ENCODE peak calls at places on chromosomes 12 and 14, in ten cellular contexts. One of them, this sample, is unnamed.

GRCh38 chr14:52112336-52113018 is 43.6 kb upstream of the NID2 start:
- DNase-seq in GM06990: no peak
- DNase-seq in astrocyte: peak; percentile 62
- DNase-seq in dorsolateral prefrontal cortex: no peak
- DNase-seq in Calu3: no peak
- DNase-seq in HepG2: no peak
- DNase-seq in progenitor cell of endocrine pancreas: no peak
- DNase-seq in CD4-positive, alpha-beta T cell: no peak
- DNase-seq in GM10248: no peak
- DNase-seq in prostate gland: no peak
- DNase-seq in this sample: no peak

GRCh38 chr12:102468261-102468940 is 12.0 kb downstream of the IGF1 start:
- DNase-seq in progenitor cell of endocrine pancreas: no peak
- DNase-seq in CD4-positive, alpha-beta T cell: no peak
- DNase-seq in GM06990: no peak
- DNase-seq in Calu3: no peak
- DNase-seq in GM10248: no peak
- DNase-seq in HepG2: no peak
- DNase-seq in dorsolateral prefrontal cortex: no peak
- DNase-seq in astrocyte: peak; percentile 31
- DNase-seq in prostate gland: no peak
- DNase-seq in this sample: no peak

GRCh38 chr14:86086962-86087361 is 557.0 kb downstream of the FLRT2 start:
- DNase-seq in prostate gland: no peak
- DNase-seq in dorsolateral prefrontal cortex: no peak
- DNase-seq in HepG2: no peak
- DNase-seq in Calu3: no peak
- DNase-seq in GM10248: no peak
- DNase-seq in GM06990: no peak
- DNase-seq in CD4-positive, alpha-beta T cell: no peak
- DNase-seq in astrocyte: no peak
- DNase-seq in progenitor cell of endocrine pancreas: no peak
- DNase-seq in this sample: no peak

GRCh38 chr12:113552760-113553159 is 81.1 kb upstream of the LHX5 start:
- DNase-seq in GM10248: no peak
- DNase-seq in astrocyte: no peak
- DNase-seq in GM06990: no peak
- DNase-seq in progenitor cell of endocrine pancreas: no peak
- DNase-seq in HepG2: no peak
- DNase-seq in CD4-positive, alpha-beta T cell: no peak
- DNase-seq in prostate gland: no peak
- DNase-seq in Calu3: no peak
- DNase-seq in dorsolateral prefrontal cortex: no peak
- DNase-seq in this sample: no peak

GRCh38 chr12:52501490-52501889 is 8.4 kb upstream of the KRT6A start:
- DNase-seq in CD4-positive, alpha-beta T cell: no peak
- DNase-seq in prostate gland: no peak
- DNase-seq in progenitor cell of endocrine pancreas: no peak
- DNase-seq in GM10248: no peak
- DNase-seq in astrocyte: no peak
- DNase-seq in GM06990: no peak
- DNase-seq in HepG2: no peak
- DNase-seq in dorsolateral prefrontal cortex: no peak
- DNase-seq in Calu3: no peak
- DNase-seq in this sample: no peak

GRCh38 chr12:20549115-20549719 is 145.9 kb upstream of the SLCO1C1 start:
- DNase-seq in dorsolateral prefrontal cortex: no peak
- DNase-seq in astrocyte: no peak
- DNase-seq in GM10248: no peak
- DNase-seq in progenitor cell of endocrine pancreas: no peak
- DNase-seq in GM06990: no peak
- DNase-seq in CD4-positive, alpha-beta T cell: no peak
- DNase-seq in prostate gland: no peak
- DNase-seq in HepG2: peak; percentile 4
- DNase-seq in Calu3: peak; percentile 31
- DNase-seq in this sample: no peak

GRCh38 chr12:74365178-74365964 is 172.3 kb upstream of the ATXN7L3B start:
- DNase-seq in GM10248: peak; percentile 5
- DNase-seq in prostate gland: no peak
- DNase-seq in HepG2: peak; percentile 21
- DNase-seq in CD4-positive, alpha-beta T cell: no peak
- DNase-seq in dorsolateral prefrontal cortex: no peak
- DNase-seq in GM06990: no peak
- DNase-seq in progenitor cell of endocrine pancreas: no peak
- DNase-seq in Calu3: peak; percentile 50
- DNase-seq in astrocyte: peak; percentile 28
- DNase-seq in this sample: peak; percentile 33

GRCh38 chr14:101467181-101467926 is 93.9 kb upstream of the DIO3 start:
- DNase-seq in HepG2: no peak
- DNase-seq in CD4-positive, alpha-beta T cell: peak; percentile 17
- DNase-seq in GM06990: no peak
- DNase-seq in prostate gland: no peak
- DNase-seq in Calu3: no peak
- DNase-seq in dorsolateral prefrontal cortex: no peak
- DNase-seq in astrocyte: no peak
- DNase-seq in progenitor cell of endocrine pancreas: no peak
- DNase-seq in GM10248: no peak
- DNase-seq in this sample: no peak

GRCh38 chr12:122874081-122874480 is 21.8 kb downstream of the VPS37B start:
- DNase-seq in dorsolateral prefrontal cortex: no peak
- DNase-seq in astrocyte: no peak
- DNase-seq in GM06990: no peak
- DNase-seq in progenitor cell of endocrine pancreas: no peak
- DNase-seq in prostate gland: no peak
- DNase-seq in GM10248: no peak
- DNase-seq in Calu3: no peak
- DNase-seq in CD4-positive, alpha-beta T cell: peak; percentile 57
- DNase-seq in HepG2: no peak
- DNase-seq in this sample: no peak

GRCh38 chr14:105314287-105315185 is at the start of gene PACS2:
- DNase-seq in prostate gland: peak; percentile 60
- DNase-seq in GM10248: peak; percentile 98
- DNase-seq in progenitor cell of endocrine pancreas: peak; percentile 70
- DNase-seq in astrocyte: peak; percentile 61
- DNase-seq in dorsolateral prefrontal cortex: peak; percentile 47
- DNase-seq in CD4-positive, alpha-beta T cell: peak; percentile 79
- DNase-seq in HepG2: peak; percentile 46
- DNase-seq in GM06990: peak; percentile 90
- DNase-seq in Calu3: peak; percentile 83
- DNase-seq in this sample: no peak

GRCh38 chr12:12717586-12718381 is 616 bp downstream of the CDKN1B start:
- DNase-seq in GM10248: no peak
- DNase-seq in astrocyte: no peak
- DNase-seq in CD4-positive, alpha-beta T cell: peak; percentile 47
- DNase-seq in dorsolateral prefrontal cortex: no peak
- DNase-seq in HepG2: no peak
- DNase-seq in prostate gland: no peak
- DNase-seq in GM06990: peak; percentile 48
- DNase-seq in progenitor cell of endocrine pancreas: peak; percentile 46
- DNase-seq in Calu3: no peak
- DNase-seq in this sample: no peak

GRCh38 chr12:30725739-30726138 is 29.0 kb downstream of the CAPRIN2 start:
- DNase-seq in GM06990: no peak
- DNase-seq in dorsolateral prefrontal cortex: no peak
- DNase-seq in Calu3: peak; percentile 3
- DNase-seq in HepG2: no peak
- DNase-seq in CD4-positive, alpha-beta T cell: no peak
- DNase-seq in astrocyte: peak; percentile 86
- DNase-seq in GM10248: no peak
- DNase-seq in prostate gland: no peak
- DNase-seq in progenitor cell of endocrine pancreas: no peak
- DNase-seq in this sample: no peak

GRCh38 chr12:79925492-79925891 is 9.4 kb downstream of the PPP1R12A start:
- DNase-seq in progenitor cell of endocrine pancreas: no peak
- DNase-seq in Calu3: no peak
- DNase-seq in GM06990: no peak
- DNase-seq in GM10248: no peak
- DNase-seq in HepG2: no peak
- DNase-seq in dorsolateral prefrontal cortex: no peak
- DNase-seq in astrocyte: no peak
- DNase-seq in CD4-positive, alpha-beta T cell: no peak
- DNase-seq in prostate gland: no peak
- DNase-seq in this sample: no peak

GRCh38 chr12:79929065-79929464 is 5.8 kb downstream of the PPP1R12A start:
- DNase-seq in prostate gland: no peak
- DNase-seq in astrocyte: no peak
- DNase-seq in dorsolateral prefrontal cortex: no peak
- DNase-seq in HepG2: no peak
- DNase-seq in progenitor cell of endocrine pancreas: no peak
- DNase-seq in GM10248: no peak
- DNase-seq in CD4-positive, alpha-beta T cell: no peak
- DNase-seq in GM06990: no peak
- DNase-seq in Calu3: no peak
- DNase-seq in this sample: no peak

GRCh38 chr12:79921786-79922185 is 13.1 kb downstream of the PPP1R12A start:
- DNase-seq in progenitor cell of endocrine pancreas: no peak
- DNase-seq in astrocyte: no peak
- DNase-seq in prostate gland: no peak
- DNase-seq in HepG2: no peak
- DNase-seq in CD4-positive, alpha-beta T cell: no peak
- DNase-seq in Calu3: no peak
- DNase-seq in dorsolateral prefrontal cortex: no peak
- DNase-seq in GM06990: no peak
- DNase-seq in GM10248: no peak
- DNase-seq in this sample: no peak

GRCh38 chr12:79927772-79928474 is 7.0 kb downstream of the PPP1R12A start:
- DNase-seq in prostate gland: no peak
- DNase-seq in Calu3: no peak
- DNase-seq in progenitor cell of endocrine pancreas: no peak
- DNase-seq in dorsolateral prefrontal cortex: no peak
- DNase-seq in CD4-positive, alpha-beta T cell: no peak
- DNase-seq in GM06990: peak; percentile 19
- DNase-seq in astrocyte: peak; percentile 57
- DNase-seq in GM10248: peak; percentile 34
- DNase-seq in HepG2: no peak
- DNase-seq in this sample: no peak

DNA sequence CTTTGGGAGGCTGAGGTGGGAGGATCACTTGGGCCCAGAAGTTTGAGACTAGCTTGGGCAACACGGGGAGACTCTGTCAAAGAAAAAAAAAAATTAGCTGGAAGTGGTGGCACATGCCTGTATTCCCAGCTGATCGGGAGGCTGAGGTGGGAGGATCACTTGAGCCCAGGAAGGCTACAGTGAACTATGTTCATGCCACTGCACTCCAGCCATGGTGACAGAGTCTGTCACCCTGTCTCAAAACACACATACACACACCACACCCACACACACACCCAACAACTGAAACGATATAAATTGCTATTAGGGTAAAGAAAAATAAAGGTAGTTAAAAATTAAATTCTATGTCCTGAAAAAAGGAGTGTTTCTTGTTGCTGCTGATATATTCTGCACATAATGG is 7.9 kb downstream of the PPP1R12A start:
- DNase-seq in prostate gland: no peak
- DNase-seq in HepG2: no peak
- DNase-seq in GM10248: no peak
- DNase-seq in CD4-positive, alpha-beta T cell: no peak
- DNase-seq in progenitor cell of endocrine pancreas: no peak
- DNase-seq in astrocyte: no peak
- DNase-seq in Calu3: no peak
- DNase-seq in dorsolateral prefrontal cortex: no peak
- DNase-seq in GM06990: no peak
- DNase-seq in this sample: no peak
- TF ChIP-seq CTCF in prostate gland: no peak
- TF ChIP-seq CTCF in HepG2: no peak
- TF ChIP-seq CTCF in GM10248: no peak
- TF ChIP-seq CTCF in CD4-positive, alpha-beta T cell: no peak
- TF ChIP-seq CTCF in progenitor cell of endocrine pancreas: no peak
- TF ChIP-seq CTCF in astrocyte: no peak
- TF ChIP-seq CTCF in Calu3: no peak
- TF ChIP-seq CTCF in dorsolateral prefrontal cortex: no peak
- TF ChIP-seq CTCF in GM06990: no peak
- TF ChIP-seq CTCF in this sample: no peak

GRCh38 chr14:70086685-70087379 is 101.9 kb downstream of the SLC8A3 start:
- DNase-seq in Calu3: peak; percentile 41
- DNase-seq in prostate gland: peak; percentile 23
- DNase-seq in GM06990: no peak
- DNase-seq in HepG2: peak; percentile 14
- DNase-seq in astrocyte: peak; percentile 12
- DNase-seq in dorsolateral prefrontal cortex: no peak
- DNase-seq in GM10248: peak; percentile 26
- DNase-seq in CD4-positive, alpha-beta T cell: no peak
- DNase-seq in progenitor cell of endocrine pancreas: no peak
- DNase-seq in this sample: peak; percentile 54

GRCh38 chr14:70084226-70084625 is 104.5 kb downstream of the SLC8A3 start:
- DNase-seq in GM10248: no peak
- DNase-seq in CD4-positive, alpha-beta T cell: no peak
- DNase-seq in dorsolateral prefrontal cortex: no peak
- DNase-seq in astrocyte: no peak
- DNase-seq in Calu3: no peak
- DNase-seq in HepG2: no peak
- DNase-seq in progenitor cell of endocrine pancreas: no peak
- DNase-seq in prostate gland: no peak
- DNase-seq in GM06990: no peak
- DNase-seq in this sample: no peak

GRCh38 chr14:70093156-70093555 is 95.6 kb downstream of the SLC8A3 start:
- DNase-seq in prostate gland: no peak
- DNase-seq in dorsolateral prefrontal cortex: no peak
- DNase-seq in progenitor cell of endocrine pancreas: no peak
- DNase-seq in CD4-positive, alpha-beta T cell: no peak
- DNase-seq in GM06990: no peak
- DNase-seq in Calu3: no peak
- DNase-seq in astrocyte: no peak
- DNase-seq in GM10248: no peak
- DNase-seq in HepG2: no peak
- DNase-seq in this sample: no peak

GRCh38 chr14:70087380-70087697 is 101.4 kb downstream of the SLC8A3 start:
- DNase-seq in dorsolateral prefrontal cortex: no peak
- DNase-seq in CD4-positive, alpha-beta T cell: no peak
- DNase-seq in HepG2: no peak
- DNase-seq in GM06990: no peak
- DNase-seq in astrocyte: no peak
- DNase-seq in GM10248: no peak
- DNase-seq in progenitor cell of endocrine pancreas: no peak
- DNase-seq in Calu3: no peak
- DNase-seq in prostate gland: no peak
- DNase-seq in this sample: no peak
- TF ChIP-seq CTCF in dorsolateral prefrontal cortex: no peak
- TF ChIP-seq CTCF in CD4-positive, alpha-beta T cell: no peak
- TF ChIP-seq CTCF in HepG2: no peak
- TF ChIP-seq CTCF in GM06990: no peak
- TF ChIP-seq CTCF in astrocyte: no peak
- TF ChIP-seq CTCF in GM10248: no peak
- TF ChIP-seq CTCF in progenitor cell of endocrine pancreas: no peak
- TF ChIP-seq CTCF in Calu3: no peak
- TF ChIP-seq CTCF in prostate gland: no peak
- TF ChIP-seq CTCF in this sample: no peak

GRCh38 chr14:30709201-30709600 is 87.1 kb downstream of the SCFD1 start:
- DNase-seq in Calu3: no peak
- DNase-seq in dorsolateral prefrontal cortex: no peak
- DNase-seq in GM06990: no peak
- DNase-seq in astrocyte: no peak
- DNase-seq in GM10248: no peak
- DNase-seq in HepG2: no peak
- DNase-seq in prostate gland: no peak
- DNase-seq in CD4-positive, alpha-beta T cell: no peak
- DNase-seq in progenitor cell of endocrine pancreas: no peak
- DNase-seq in this sample: no peak
- TF ChIP-seq CTCF in Calu3: no peak
- TF ChIP-seq CTCF in dorsolateral prefrontal cortex: no peak
- TF ChIP-seq CTCF in GM06990: no peak
- TF ChIP-seq CTCF in astrocyte: no peak
- TF ChIP-seq CTCF in GM10248: no peak
- TF ChIP-seq CTCF in HepG2: no peak
- TF ChIP-seq CTCF in prostate gland: no peak
- TF ChIP-seq CTCF in CD4-positive, alpha-beta T cell: no peak
- TF ChIP-seq CTCF in progenitor cell of endocrine pancreas: no peak
- TF ChIP-seq CTCF in this sample: no peak

GRCh38 chr12:15789215-15790171 is at the start of gene EPS8:
- DNase-seq in progenitor cell of endocrine pancreas: peak; percentile 99
- DNase-seq in prostate gland: peak; percentile 86
- DNase-seq in Calu3: peak; percentile 95
- DNase-seq in CD4-positive, alpha-beta T cell: peak; percentile 88
- DNase-seq in GM10248: peak; percentile 89
- DNase-seq in GM06990: peak; percentile 91
- DNase-seq in HepG2: peak; percentile 83
- DNase-seq in dorsolateral prefrontal cortex: peak; percentile 88
- DNase-seq in astrocyte: peak; percentile 82
- DNase-seq in this sample: peak; percentile 57
- TF ChIP-seq CTCF in progenitor cell of endocrine pancreas: no peak
- TF ChIP-seq CTCF in prostate gland: no peak
- TF ChIP-seq CTCF in Calu3: no peak
- TF ChIP-seq CTCF in CD4-positive, alpha-beta T cell: no peak
- TF ChIP-seq CTCF in GM10248: no peak
- TF ChIP-seq CTCF in GM06990: no peak
- TF ChIP-seq CTCF in HepG2: no peak
- TF ChIP-seq CTCF in dorsolateral prefrontal cortex: no peak
- TF ChIP-seq CTCF in astrocyte: no peak
- TF ChIP-seq CTCF in this sample: no peak

This sample was measured in LNCaP clone FGC.